ENCODE peak calls at places on chromosome 21, in five cellular contexts. G is stimulated activated naive CD8-positive, alpha-beta T cell treated with anti-CD3 and anti-CD28 coated beads, Interleukin-15, Interleukin-2, amounts not matched to agents 100 U/mL and 50 U/mL, for 24 hours; W is activated naive CD4-positive, alpha-beta T cell; A is cerebellum; S is HTR-8/SVneo. V is an unnamed sample.

GRCh38 chr21:17570773-17571172 is 41.9 kb downstream of the BTG3 start:
- DNase-seq in W (no peak), G (no peak), S (no peak), A (no peak), V (no peak)

GRCh38 chr21:9839011-9839661 is 682.2 kb upstream of the TPTE start:
- DNase-seq in G (no peak), W (no peak), S (no peak), A (no peak), V (no peak)

GRCh38 chr21:45263534-45263933 is 24.2 kb downstream of the POFUT2 start:
- DNase-seq in G (no peak), S (no peak), A (no peak), W (no peak), V (no peak)

GRCh38 chr21:43758132-43758619 is 17.9 kb downstream of the CSTB start:
- DNase-seq in S (no peak), W (no peak), A (peak), G (no peak), V (peak)

GRCh38 chr21:26572668-26573381 is at the start of gene CYYR1:
- DNase-seq in S (no peak), A (no peak), G (no peak), W (no peak), V (peak)

GRCh38 chr21:43740497-43741156 is 21.7 kb downstream of the PDXK start:
- DNase-seq in G (no peak), W (no peak), S (peak), A (no peak), V (peak)

GRCh38 chr21:45534591-45535331 is 7.5 kb downstream of the SLC19A1 start:
- DNase-seq in A (peak), W (no peak), G (no peak), S (no peak), V (peak)

GRCh38 chr21:45580576-45581321 is 38.5 kb upstream of the SLC19A1 start:
- DNase-seq in S (no peak), W (no peak), G (no peak), A (no peak), V (no peak)

GRCh38 chr21:42113926-42114409 is 42.9 kb downstream of the UMODL1 start:
- DNase-seq in A (no peak), G (no peak), W (no peak), S (peak), V (no peak)

GRCh38 chr21:32578107-32578691 is 7.1 kb downstream of the TCP10L start:
- DNase-seq in G (peak), S (no peak), W (no peak), A (no peak), V (no peak)

GRCh38 chr21:43196789-43197188 is 28.0 kb downstream of the CRYAA start:
- DNase-seq in G (no peak), S (no peak), A (no peak), W (no peak), V (no peak)

GRCh38 chr21:44844256-44844655 is 26.4 kb upstream of the SUMO3 start:
- DNase-seq in A (no peak), S (no peak), G (no peak), W (no peak), V (no peak)

V was measured in astrocyte of the hippocampus.